ENCODE peak calls at places on chromosomes 13 and 19, in nine cellular contexts. E, S, Z, F, A, K, C, Y and G are unnamed samples.

GRCh38 chr19:55663846-55664536 is 9.2 kb downstream of the U2AF2 start:
- DNase-seq in E (no peak), S (no peak), Z (no peak), F (no peak), A (no peak), K (no peak), C (no peak), Y (no peak), G (no peak)

GRCh38 chr13:83372786-83373185 is 509.5 kb downstream of the SLITRK1 start:
- DNase-seq in E (no peak), S (no peak), Z (no peak), F (no peak), A (no peak), K (peak), C (no peak), Y (no peak), G (no peak)

GRCh38 chr13:95745289-95745688 is 68.3 kb downstream of the DNAJC3 start:
- DNase-seq in E (no peak), S (no peak), Z (no peak), F (no peak), A (no peak), K (no peak), C (no peak), Y (no peak), G (no peak)

GRCh38 chr13:20161275-20161950 is 561 bp upstream of the GJA3 start:
- DNase-seq in E (no peak), S (peak), Z (no peak), F (no peak), A (no peak), K (no peak), C (no peak), Y (no peak), G (no peak)

GRCh38 chr13:93762703-93763102 is 536.1 kb downstream of the GPC6 start:
- DNase-seq in E (no peak), S (no peak), Z (no peak), F (no peak), A (no peak), K (no peak), C (no peak), Y (no peak), G (no peak)

GRCh38 chr13:98528663-98529064 is 48.2 kb downstream of the STK24 start:
- DNase-seq in E (no peak), S (no peak), Z (no peak), F (no peak), A (no peak), K (peak), C (no peak), Y (no peak), G (no peak)

GRCh38 chr13:52949744-52950143 is 78.9 kb upstream of the OLFM4 start:
- DNase-seq in E (no peak), S (peak), Z (no peak), F (no peak), A (no peak), K (no peak), C (no peak), Y (no peak), G (no peak)

GRCh38 chr13:86729206-86729605 is 930.0 kb upstream of the SLITRK6 start:
- DNase-seq in E (no peak), S (no peak), Z (no peak), F (no peak), A (no peak), K (no peak), C (no peak), Y (no peak), G (no peak)

GRCh38 chr19:1673645-1674292 is 21.4 kb upstream of the TCF3 start:
- DNase-seq in E (no peak), S (no peak), Z (no peak), F (peak), A (no peak), K (no peak), C (no peak), Y (no peak), G (no peak)

GRCh38 chr13:114044486-114044885 is 70.6 kb upstream of the C13orf46 start:
- DNase-seq in E (no peak), S (no peak), Z (peak), F (no peak), A (no peak), K (peak), C (no peak), Y (no peak), G (no peak)

GRCh38 chr13:44404261-44405139 is 30.9 kb downstream of the SERP2 start:
- DNase-seq in E (no peak), S (no peak), Z (no peak), F (no peak), A (no peak), K (no peak), C (no peak), Y (no peak), G (no peak)

GRCh38 chr13:27370305-27370853 is 54.0 kb upstream of the GTF3A start:
- DNase-seq in E (no peak), S (no peak), Z (no peak), F (no peak), A (no peak), K (no peak), C (no peak), Y (no peak), G (no peak)

GRCh38 chr19:42452590-42452989 is 9.8 kb upstream of the CXCL17 start:
- DNase-seq in E (no peak), S (no peak), Z (no peak), F (no peak), A (no peak), K (no peak), C (no peak), Y (no peak), G (no peak)

GRCh38 chr19:18220632-18221275 is 5.5 kb downstream of the PDE4C start:
- DNase-seq in E (no peak), S (no peak), Z (no peak), F (no peak), A (no peak), K (no peak), C (no peak), Y (no peak), G (no peak)

GRCh38 chr19:18218159-18218558 is 8.1 kb downstream of the PDE4C start:
- DNase-seq in E (no peak), S (no peak), Z (no peak), F (no peak), A (no peak), K (no peak), C (no peak), Y (no peak), G (no peak)

GRCh38 chr19:18218600-18218999 is 7.6 kb downstream of the PDE4C start:
- DNase-seq in E (no peak), S (no peak), Z (no peak), F (no peak), A (no peak), K (no peak), C (no peak), Y (no peak), G (no peak)

GRCh38 chr19:18221815-18222725 is 4.2 kb downstream of the PDE4C start:
- DNase-seq in E (no peak), S (no peak), Z (no peak), F (no peak), A (no peak), K (no peak), C (no peak), Y (no peak), G (no peak)

DNA sequence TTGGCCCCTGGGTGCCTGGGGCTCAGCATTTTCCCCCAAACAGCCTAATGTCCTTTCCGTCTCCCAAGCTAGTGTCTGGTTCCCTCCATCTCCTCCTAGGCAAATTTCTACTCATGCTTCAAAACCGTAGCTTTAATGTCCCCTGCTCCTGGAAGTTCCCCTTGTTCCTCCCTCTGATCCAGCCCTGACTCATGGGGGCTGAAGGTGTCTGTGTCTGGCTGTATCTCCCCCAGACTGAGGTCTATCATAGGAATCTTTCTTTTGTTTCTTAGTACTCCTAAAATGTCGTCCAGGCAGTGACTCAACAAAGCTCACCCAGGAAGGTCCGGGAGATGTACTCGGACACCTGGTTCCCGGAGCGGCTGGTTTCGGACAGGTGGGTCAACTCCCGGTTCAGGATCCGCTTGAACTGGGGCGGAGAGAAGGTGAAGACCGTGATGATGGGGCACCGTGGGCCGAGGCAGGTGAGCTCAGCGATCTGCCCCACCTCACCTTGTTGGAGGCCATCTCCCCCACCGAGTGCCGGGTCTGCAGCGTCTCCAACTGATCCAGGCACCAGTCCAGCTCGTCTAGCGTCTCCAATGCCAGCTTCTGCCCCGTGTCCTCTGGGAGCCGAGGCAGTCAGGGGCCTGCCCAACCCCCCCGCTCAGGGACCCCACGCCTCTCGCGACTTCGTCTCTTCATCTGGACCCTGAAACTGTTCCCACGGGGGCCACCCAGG is 6.2 kb downstream of the PDE4C start:
- DNase-seq in E (no peak), S (no peak), Z (no peak), F (no peak), A (no peak), K (no peak), C (no peak), Y (no peak), G (no peak)
- H3K4me3 ChIP-seq in E (no peak), S (no peak), Z (no peak), F (no peak), A (no peak), K (no peak), C (no peak), Y (no peak), G (no peak)

DNA sequence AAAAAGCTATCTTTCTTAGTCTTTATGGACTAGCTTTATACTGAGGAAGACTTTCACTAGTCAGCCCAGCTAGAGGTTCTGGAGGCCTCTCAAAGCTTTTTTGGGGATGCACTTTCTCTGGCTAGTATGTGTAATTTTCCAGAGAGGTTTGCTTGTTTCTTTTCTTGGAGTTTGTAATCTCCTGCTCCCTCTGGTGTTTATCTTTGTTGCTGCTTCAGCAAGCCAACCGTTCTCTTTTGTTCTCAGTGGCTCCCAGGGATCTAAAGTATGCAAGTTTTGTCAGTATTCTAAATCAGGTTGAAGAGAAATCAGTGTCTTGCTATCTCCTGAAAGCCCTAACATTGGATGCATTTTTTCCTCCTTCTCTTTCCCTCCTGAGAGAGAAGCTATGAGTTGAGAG is 121.1 kb upstream of the MYO16 start:
- DNase-seq in E (no peak), S (no peak), Z (no peak), F (no peak), A (no peak), K (no peak), C (no peak), Y (no peak), G (no peak)
- TF ChIP-seq CTCF in E (peak), S (peak), Z (no peak), F (peak), A (peak), K (peak), C (peak), Y (no peak), G (no peak)

GRCh38 chr13:23067129-23067528 is 113.7 kb upstream of the SGCG start:
- DNase-seq in E (no peak), S (no peak), Z (no peak), F (no peak), A (no peak), K (no peak), C (no peak), Y (no peak), G (no peak)
- H3K4me3 ChIP-seq in E (no peak), S (no peak), Z (no peak), F (no peak), A (no peak), K (no peak), C (no peak), Y (no peak), G (no peak)

GRCh38 chr13:57443494-57443893 is 188.1 kb upstream of the PCDH17 start:
- DNase-seq in E (no peak), S (no peak), Z (no peak), F (no peak), A (no peak), K (no peak), C (no peak), Y (no peak), G (no peak)

GRCh38 chr13:57438072-57438471 is 193.5 kb upstream of the PCDH17 start:
- DNase-seq in E (no peak), S (no peak), Z (no peak), F (no peak), A (no peak), K (no peak), C (no peak), Y (no peak), G (no peak)

DNA sequence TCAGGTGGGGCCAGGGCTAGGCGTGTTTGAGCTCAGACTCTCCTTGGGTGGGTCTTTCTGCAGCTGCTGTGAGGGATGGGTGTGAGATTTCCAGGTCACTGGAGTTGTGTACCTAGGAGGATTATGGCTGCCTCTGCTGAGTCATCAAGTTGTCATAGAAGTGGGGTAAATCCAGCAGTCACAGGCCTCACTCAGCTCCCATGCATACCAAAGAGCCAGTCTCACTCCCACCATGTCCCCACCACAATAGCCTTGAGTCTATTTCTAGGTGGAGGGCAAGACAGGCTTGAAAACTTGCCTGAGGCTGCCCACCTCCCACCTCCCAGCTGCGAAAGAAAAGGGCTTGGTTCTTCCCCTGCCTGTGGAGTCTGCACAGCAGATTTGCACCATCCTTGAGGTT is 194.0 kb upstream of the PCDH17 start:
- DNase-seq in E (no peak), S (no peak), Z (no peak), F (no peak), A (no peak), K (no peak), C (no peak), Y (no peak), G (no peak)
- TF ChIP-seq CTCF in E (no peak), S (no peak), Z (no peak), F (no peak), A (no peak), K (no peak), C (no peak), Y (no peak), G (no peak)

GRCh38 chr19:14113762-14114414 is 3.7 kb downstream of the PRKACA start:
- DNase-seq in E (no peak), S (peak), Z (no peak), F (no peak), A (no peak), K (no peak), C (no peak), Y (no peak), G (no peak)

GRCh38 chr19:14111486-14111885 is 6.1 kb downstream of the PRKACA start:
- DNase-seq in E (no peak), S (no peak), Z (no peak), F (no peak), A (no peak), K (no peak), C (no peak), Y (no peak), G (no peak)

GRCh38 chr19:14114439-14114838 is 3.1 kb downstream of the PRKACA start:
- DNase-seq in E (no peak), S (no peak), Z (no peak), F (no peak), A (no peak), K (no peak), C (no peak), Y (no peak), G (no peak)

GRCh38 chr19:14112051-14112808 is 5.3 kb downstream of the PRKACA start:
- DNase-seq in E (no peak), S (peak), Z (no peak), F (no peak), A (peak), K (no peak), C (no peak), Y (no peak), G (no peak)

DNA sequence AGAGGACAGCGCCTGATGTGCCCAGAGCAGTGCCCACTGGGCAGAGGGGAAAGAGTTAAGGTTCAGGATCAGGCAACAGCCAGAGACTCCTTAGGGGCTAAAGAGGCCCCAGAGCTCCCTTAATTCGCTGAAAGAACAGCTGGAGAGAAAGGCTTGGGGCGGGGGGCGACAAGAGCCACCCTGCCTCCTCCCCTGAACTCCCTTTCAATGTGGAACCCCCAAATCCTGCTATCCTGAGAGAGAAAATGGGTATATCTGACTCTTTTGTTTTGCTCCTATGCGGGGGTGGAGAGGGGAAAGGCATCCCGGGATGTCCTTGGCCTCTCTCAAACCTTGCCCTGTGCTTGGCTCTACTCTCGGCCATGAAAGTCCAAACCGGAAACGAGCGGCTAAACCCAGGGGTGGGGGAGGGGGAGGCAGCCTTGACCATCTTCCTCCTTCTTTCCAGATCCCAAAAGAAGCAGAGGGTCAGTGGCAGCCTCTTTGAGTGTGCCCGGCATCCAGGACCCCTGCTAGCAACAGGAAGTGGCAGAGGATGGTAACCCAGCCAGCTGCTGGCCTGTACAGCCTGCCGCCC is 4.7 kb downstream of the PRKACA start:
- DNase-seq in E (no peak), S (peak), Z (no peak), F (no peak), A (no peak), K (no peak), C (no peak), Y (no peak), G (no peak)
- H3K4me3 ChIP-seq in E (no peak), S (peak), Z (peak), F (peak), A (peak), K (peak), C (peak), Y (no peak), G (no peak)

GRCh38 chr19:51891193-51891747 is 3.5 kb upstream of the ZNF577 start:
- DNase-seq in E (no peak), S (no peak), Z (no peak), F (no peak), A (no peak), K (no peak), C (no peak), Y (no peak), G (no peak)
- TF ChIP-seq CTCF in E (no peak), S (no peak), Z (no peak), F (no peak), A (no peak), K (no peak), C (no peak), Y (no peak), G (no peak)

GRCh38 chr13:74930402-74931165 is 551.4 kb downstream of the TBC1D4 start:
- DNase-seq in E (peak), S (no peak), Z (no peak), F (no peak), A (no peak), K (peak), C (no peak), Y (peak), G (peak)
- H3K4me3 ChIP-seq in E (no peak), S (no peak), Z (no peak), F (no peak), A (no peak), K (no peak), C (no peak), Y (no peak), G (no peak)

GRCh38 chr19:39208175-39208795 is 4.2 kb upstream of the SYCN start:
- DNase-seq in E (no peak), S (no peak), Z (no peak), F (no peak), A (no peak), K (no peak), C (no peak), Y (no peak), G (no peak)

GRCh38 chr19:39209196-39209595 is 5.1 kb upstream of the SYCN start:
- DNase-seq in E (no peak), S (no peak), Z (no peak), F (no peak), A (no peak), K (no peak), C (no peak), Y (no peak), G (no peak)

GRCh38 chr19:39217094-39217493 is 13.0 kb upstream of the SYCN start:
- DNase-seq in E (no peak), S (no peak), Z (no peak), F (no peak), A (no peak), K (no peak), C (no peak), Y (no peak), G (no peak)

GRCh38 chr19:39211731-39212376 is 7.8 kb upstream of the SYCN start:
- DNase-seq in E (no peak), S (no peak), Z (no peak), F (no peak), A (no peak), K (no peak), C (no peak), Y (no peak), G (no peak)

DNA sequence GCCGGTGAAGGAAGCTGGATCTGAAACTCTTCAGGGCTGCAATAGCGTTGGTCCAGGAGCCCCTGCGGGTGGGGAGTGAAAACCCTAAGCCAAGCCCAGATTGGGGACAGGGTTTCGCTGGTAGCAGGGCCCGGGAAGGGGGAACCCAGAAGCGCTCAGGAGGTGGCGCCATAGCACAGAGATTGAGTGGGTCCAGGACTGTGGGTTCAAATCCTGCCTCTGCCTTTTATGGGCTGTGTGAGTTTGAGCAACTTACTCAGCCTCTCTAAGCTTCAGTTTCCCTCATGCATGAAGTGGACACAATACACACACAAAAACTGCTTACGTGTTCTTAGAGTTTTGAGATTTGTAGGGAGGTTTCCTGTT is 8.3 kb upstream of the SYCN start:
- DNase-seq in E (no peak), S (no peak), Z (no peak), F (peak), A (peak), K (no peak), C (no peak), Y (no peak), G (no peak)
- TF ChIP-seq CTCF in E (peak), S (no peak), Z (no peak), F (peak), A (peak), K (peak), C (no peak), Y (peak), G (peak)

GRCh38 chr13:22931576-22931975 is 249.2 kb upstream of the SGCG start:
- DNase-seq in E (no peak), S (no peak), Z (no peak), F (no peak), A (no peak), K (no peak), C (no peak), Y (no peak), G (no peak)
- H3K4me3 ChIP-seq in E (no peak), S (no peak), Z (no peak), F (no peak), A (no peak), K (no peak), C (no peak), Y (no peak), G (no peak)